ENCODE peak calls at places on chromosome 1, in ten cellular contexts. U is KBM-7; Y is NCI-H1105 treated with DMSO at 0.1 percent for 48 hours; V is heart left ventricle; A is caudate nucleus; K is Calu3; T is T-helper 1 cell; N is EH; G is pulmonary artery endothelial cell; F is naive thymus-derived CD8-positive, alpha-beta T cell. H is an unnamed sample.

GRCh38 chr1:223479718-223480425 is 86.7 kb downstream of the CCDC185 start:
- DNase-seq in F (no peak), K (no peak), N (no peak), V (no peak), A (no peak), Y (peak; percentile 83), T (no peak), G (no peak), U (no peak), H (no peak)

GRCh38 chr1:248873993-248874671 is 15.2 kb upstream of the ZNF692 start:
- DNase-seq in G (peak; percentile 49), U (peak; percentile 97), F (peak; percentile 89), A (peak; percentile 82), K (peak; percentile 87), T (peak; percentile 64), N (no peak), V (peak; percentile 73), Y (peak; percentile 76), H (peak; percentile 87)

GRCh38 chr1:201466492-201466891 is 2.5 kb downstream of the PHLDA3 start:
- DNase-seq in A (no peak), N (peak; percentile 59), Y (no peak), F (no peak), K (peak; percentile 66), U (no peak), V (no peak), T (no peak), G (no peak), H (no peak)

GRCh38 chr1:160838876-160839275 is 23.8 kb downstream of the CD244 start:
- DNase-seq in A (no peak), Y (no peak), N (no peak), U (no peak), F (no peak), G (no peak), V (no peak), T (no peak), K (no peak), H (no peak)

GRCh38 chr1:205939690-205940330 is 3.4 kb downstream of the SLC26A9 start:
- DNase-seq in F (no peak), N (no peak), A (no peak), T (no peak), V (no peak), Y (peak; percentile 93), K (peak; percentile 63), U (peak; percentile 37), G (no peak), H (no peak)

GRCh38 chr1:192539450-192540132 is 36.0 kb upstream of the RGS1 start:
- DNase-seq in T (no peak), K (no peak), Y (no peak), U (no peak), A (no peak), V (no peak), N (peak; percentile 97), G (peak; percentile 89), F (no peak), H (peak; percentile 85)

GRCh38 chr1:210715072-210715471 is 386.4 kb downstream of the HHAT start:
- DNase-seq in G (no peak), V (no peak), F (no peak), K (no peak), N (peak; percentile 18), Y (no peak), A (peak; percentile 58), U (no peak), T (no peak), H (no peak)

GRCh38 chr1:32159189-32159588 is 20.3 kb upstream of the TXLNA start:
- DNase-seq in T (no peak), K (no peak), V (no peak), G (no peak), N (no peak), Y (no peak), F (no peak), A (no peak), U (no peak), H (no peak)

GRCh38 chr1:8182034-8182761 is 135.7 kb upstream of the SLC45A1 start:
- DNase-seq in N (peak; percentile 70), G (peak; percentile 79), A (no peak), F (no peak), V (no peak), Y (no peak), K (peak; percentile 68), T (no peak), U (no peak), H (peak; percentile 93)

GRCh38 chr1:158101944-158102343 is 78.8 kb upstream of the CD1D start:
- DNase-seq in U (no peak), Y (no peak), F (no peak), K (no peak), N (peak; percentile 77), A (no peak), T (no peak), G (peak; percentile 75), V (no peak), H (peak; percentile 51)

GRCh38 chr1:203402609-203403337 is 51.9 kb upstream of the FMOD start:
- DNase-seq in G (peak; percentile 15), N (peak; percentile 97), U (peak; percentile 14), T (no peak), K (no peak), A (no peak), F (no peak), Y (no peak), V (no peak), H (no peak)

GRCh38 chr1:186722711-186723309 is 42.6 kb upstream of the PTGS2 start:
- DNase-seq in G (peak; percentile 5), F (no peak), Y (no peak), V (no peak), K (peak; percentile 58), N (peak; percentile 59), U (peak; percentile 67), A (no peak), T (no peak), H (peak; percentile 44)